ENCODE peak calls at places on chromosomes 3 and 15, in six cellular contexts. M is WTC11, I is A549, E is HepG2, D is endothelial cell of umbilical vein, K is H1. X is an unnamed sample.

GRCh38 chr3:149662240-149662887 is 4.5 kb upstream of the WWTR1 start:
- DNase-seq in D (no peak), M (no peak), E (no peak), I (no peak), K (no peak), X (no peak)

GRCh38 chr15:83611312-83611711 is 42.6 kb upstream of the ADAMTSL3 start:
- DNase-seq in M (no peak), I (no peak), E (no peak), K (no peak), D (no peak), X (no peak)

GRCh38 chr15:82847703-82848102 is 38.3 kb downstream of the WHAMM start:
- DNase-seq in D (no peak), I (no peak), M (no peak), K (no peak), E (no peak), X (no peak)

GRCh38 chr3:183953471-183954070 is 64.1 kb downstream of the ABCC5 start:
- DNase-seq in K (no peak), M (no peak), D (no peak), E (no peak), I (no peak), X (no peak)

GRCh38 chr3:138649134-138649533 is 40.6 kb downstream of the FAIM start:
- DNase-seq in E (no peak), D (no peak), K (no peak), M (no peak), I (no peak), X (no peak)

GRCh38 chr3:14424711-14425573 is 22.5 kb downstream of the SLC6A6 start:
- DNase-seq in D (no peak), M (no peak), K (no peak), E (no peak), I (no peak), X (peak; percentile 50)

GRCh38 chr3:67739851-67740250 is 85.4 kb upstream of the SUCLG2 start:
- DNase-seq in M (no peak), D (no peak), I (no peak), E (no peak), K (no peak), X (no peak)

GRCh38 chr3:139309046-139309660 is 34.7 kb upstream of the MRPS22 start:
- DNase-seq in M (no peak), D (no peak), K (no peak), I (no peak), E (no peak), X (peak; percentile 57)

GRCh38 chr3:46406786-46407611 is at the start of the genes CCR5AS and CCRL2:
- DNase-seq in E (no peak), M (no peak), I (no peak), D (peak; percentile 86), K (no peak), X (peak; percentile 99)

GRCh38 chr3:42229942-42230688 is 35.9 kb downstream of the CCK start:
- DNase-seq in E (peak; percentile 50), D (peak; percentile 46), M (no peak), K (no peak), I (peak; percentile 57), X (peak; percentile 56)
- TF ChIP-seq JUN in E (no peak), D (no peak), M (no peak), K (no peak), I (no peak), X (no peak)

GRCh38 chr15:85867250-85867649 is 72.5 kb upstream of the KLHL25 start:
- DNase-seq in K (no peak), I (no peak), E (no peak), D (no peak), M (no peak), X (no peak)

GRCh38 chr15:85871545-85871944 is 76.8 kb upstream of the KLHL25 start:
- DNase-seq in E (no peak), I (no peak), M (no peak), D (no peak), K (no peak), X (no peak)

GRCh38 chr15:85872125-85872524 is 77.4 kb upstream of the KLHL25 start:
- DNase-seq in E (no peak), M (no peak), I (no peak), D (no peak), K (no peak), X (no peak)

GRCh38 chr15:85869124-85869523 is 74.4 kb upstream of the KLHL25 start:
- DNase-seq in M (no peak), D (no peak), K (no peak), E (no peak), I (no peak), X (no peak)

DNA sequence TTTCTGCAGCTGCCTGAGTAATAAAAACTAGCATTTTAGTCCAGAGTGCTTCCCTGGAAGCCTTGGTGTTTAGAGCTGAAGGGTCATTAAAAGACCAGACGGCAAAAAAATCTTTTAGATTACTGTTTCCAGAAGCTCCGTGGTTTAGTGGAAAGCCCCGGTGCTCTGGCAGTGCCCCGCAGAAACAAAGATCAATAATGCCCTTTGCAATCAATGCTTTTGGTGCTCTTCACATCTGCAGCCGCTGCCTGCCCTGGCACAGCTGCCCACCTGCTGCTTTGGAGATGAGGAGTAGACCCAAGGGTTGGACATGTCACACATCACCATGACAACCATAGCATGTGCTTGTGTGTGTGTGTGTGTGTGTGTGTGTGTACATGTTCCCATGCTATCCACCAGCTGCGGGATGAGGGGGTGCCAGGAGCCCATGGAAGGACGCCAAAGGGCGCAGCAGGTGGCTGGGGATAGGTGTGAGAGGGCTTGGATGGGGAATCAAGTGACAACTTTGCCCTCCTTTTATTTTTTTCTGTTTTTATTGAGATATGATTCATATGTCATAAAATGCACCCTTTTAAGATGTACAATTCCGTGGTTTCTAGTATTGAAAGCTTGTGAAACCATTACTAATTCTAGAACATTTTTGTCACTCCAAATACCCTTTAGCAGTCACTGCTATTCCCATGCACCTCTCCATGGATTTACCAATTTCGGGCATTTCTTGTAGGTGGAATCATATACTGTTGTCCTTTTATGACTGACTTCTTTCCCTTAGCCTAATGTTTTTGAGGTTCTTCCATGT is 75.7 kb upstream of the KLHL25 start:
- DNase-seq in K (no peak), E (no peak), D (no peak), M (no peak), I (no peak), X (no peak)
- TF ChIP-seq JUN in K (no peak), E (no peak), D (no peak), M (no peak), I (no peak), X (no peak)

DNA sequence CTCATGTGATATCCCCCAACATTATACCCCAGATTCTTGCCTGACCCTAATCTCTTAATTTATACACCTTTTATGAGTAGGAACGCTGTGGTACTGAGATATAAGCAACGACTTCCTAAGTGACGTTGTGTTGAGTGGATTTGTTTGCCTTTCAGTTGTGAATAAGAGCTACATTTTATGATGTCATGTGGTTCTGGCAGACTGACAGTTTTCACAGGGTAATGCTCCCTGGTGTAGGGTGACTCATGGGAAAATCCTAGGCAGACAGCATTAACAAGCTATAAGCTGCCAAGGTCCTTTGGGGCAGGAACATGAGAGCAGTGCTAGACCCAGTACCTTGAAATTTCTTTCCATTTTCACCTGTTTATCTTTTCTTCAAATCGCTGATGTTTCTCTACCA is 11.2 kb downstream of the C3orf52 start:
- DNase-seq in D (peak; percentile 99), I (peak; percentile 81), M (no peak), K (no peak), E (peak; percentile 48), X (peak; percentile 9)
- TF ChIP-seq JUN in D (peak; percentile 98), I (no peak), M (no peak), K (no peak), E (no peak), X (peak; percentile 28)

GRCh38 chr3:65829228-65829627 is 209.5 kb downstream of the MAGI1 start:
- DNase-seq in D (no peak), E (no peak), M (no peak), K (no peak), I (no peak), X (no peak)

GRCh38 chr3:65831733-65832425 is 206.8 kb downstream of the MAGI1 start:
- DNase-seq in E (peak; percentile 56), D (no peak), K (no peak), M (no peak), I (no peak), X (no peak)

GRCh38 chr3:65830948-65831732 is 207.6 kb downstream of the MAGI1 start:
- DNase-seq in I (no peak), D (no peak), E (no peak), K (no peak), M (no peak), X (no peak)

GRCh38 chr3:65827076-65827475 is 211.6 kb downstream of the MAGI1 start:
- DNase-seq in K (no peak), I (no peak), M (no peak), E (no peak), D (no peak), X (no peak)

GRCh38 chr3:65828706-65829105 is 210.0 kb downstream of the MAGI1 start:
- DNase-seq in K (no peak), E (no peak), I (no peak), M (no peak), D (no peak), X (no peak)
- TF ChIP-seq JUN in K (no peak), E (no peak), I (no peak), M (no peak), D (no peak), X (no peak)

GRCh38 chr15:101615986-101616848 is 36.0 kb downstream of the TM2D3 start:
- DNase-seq in M (peak; percentile 77), I (peak; percentile 74), K (peak; percentile 33), D (peak; percentile 11), E (peak; percentile 60), X (peak; percentile 84)

GRCh38 chr15:101618056-101618455 is 34.1 kb downstream of the TM2D3 start:
- DNase-seq in D (no peak), M (no peak), E (no peak), K (no peak), I (no peak), X (no peak)

GRCh38 chr15:101615414-101615985 is 36.7 kb downstream of the TM2D3 start:
- DNase-seq in I (no peak), E (no peak), D (no peak), K (no peak), M (no peak), X (no peak)

GRCh38 chr15:101618861-101619614 is 33.1 kb downstream of the TM2D3 start:
- DNase-seq in D (peak; percentile 14), M (no peak), K (no peak), E (no peak), I (no peak), X (no peak)

DNA sequence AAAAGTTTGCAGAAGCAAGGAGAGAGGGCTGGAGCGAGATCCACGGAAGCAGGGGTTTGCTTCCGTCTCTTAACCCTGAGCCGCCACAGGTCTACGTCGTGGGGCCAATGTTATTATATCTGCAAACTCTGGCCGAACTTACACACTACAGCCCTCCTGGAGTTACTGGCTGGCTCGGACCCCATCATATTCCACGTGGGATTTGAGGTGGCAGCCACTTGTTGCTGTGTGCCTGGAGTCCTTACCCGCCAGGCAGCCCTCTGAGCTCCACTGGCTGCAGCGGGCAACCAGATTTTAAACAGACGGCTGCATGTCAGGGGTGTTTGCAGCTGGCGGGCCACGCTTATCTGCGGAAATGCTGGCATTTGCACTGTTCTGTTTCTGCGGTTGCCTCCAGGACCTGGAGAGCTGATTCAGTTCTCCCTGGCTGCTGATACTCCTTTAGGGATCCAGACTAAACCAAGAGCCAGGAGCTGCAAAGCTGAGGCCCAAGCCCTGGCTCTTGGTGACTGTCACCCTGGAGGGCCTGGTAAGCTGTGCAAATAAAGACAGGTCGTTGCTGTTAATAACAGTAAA is 34.7 kb downstream of the TM2D3 start:
- DNase-seq in I (no peak), M (no peak), E (no peak), D (no peak), K (no peak), X (no peak)
- TF ChIP-seq JUN in I (no peak), M (no peak), E (no peak), D (no peak), K (no peak), X (no peak)